ENCODE peak calls at places on chromosomes 13 and 19, in eight cellular contexts. One of them, this sample, is unnamed. For H3K4me1, the result is how much of the 10 kb centered on the place peaks cover.

GRCh38 chr19:35757231-35757748 is 461 bp upstream of the HSPB6 start:
- DNase-seq in ovary: peak
- DNase-seq in stomach: peak
- DNase-seq in body of pancreas: peak
- DNase-seq in transverse colon: peak
- DNase-seq in adrenal gland: peak
- DNase-seq in spleen: peak
- DNase-seq in IMR-90: peak
- DNase-seq in this sample: peak

GRCh38 chr19:18895828-18896341 is at the start of gene CERS1:
- DNase-seq in ovary: no peak
- DNase-seq in stomach: no peak
- DNase-seq in body of pancreas: no peak
- DNase-seq in transverse colon: no peak
- DNase-seq in adrenal gland: no peak
- DNase-seq in spleen: no peak
- DNase-seq in IMR-90: no peak
- DNase-seq in this sample: no peak

GRCh38 chr13:39603424-39603947 is 493 bp upstream of the LHFPL6 start:
- DNase-seq in ovary: peak
- DNase-seq in stomach: no peak
- DNase-seq in body of pancreas: peak
- DNase-seq in transverse colon: peak
- DNase-seq in adrenal gland: peak
- DNase-seq in spleen: no peak
- DNase-seq in IMR-90: peak
- DNase-seq in this sample: peak

GRCh38 chr19:30447276-30447870 is 75.2 kb downstream of the ZNF536 start:
- DNase-seq in ovary: no peak
- DNase-seq in stomach: no peak
- DNase-seq in body of pancreas: no peak
- DNase-seq in transverse colon: no peak
- DNase-seq in adrenal gland: no peak
- DNase-seq in spleen: peak
- DNase-seq in IMR-90: no peak
- DNase-seq in this sample: no peak

GRCh38 chr13:110245421-110245899 is 61.5 kb downstream of the COL4A1 start:
- DNase-seq in ovary: no peak
- DNase-seq in stomach: no peak
- DNase-seq in body of pancreas: no peak
- DNase-seq in transverse colon: no peak
- DNase-seq in adrenal gland: no peak
- DNase-seq in spleen: no peak
- DNase-seq in IMR-90: peak
- DNase-seq in this sample: no peak

GRCh38 chr13:43583331-43583730 is 203.4 kb downstream of the ENOX1 start:
- DNase-seq in ovary: no peak
- DNase-seq in stomach: no peak
- DNase-seq in body of pancreas: no peak
- DNase-seq in transverse colon: no peak
- DNase-seq in adrenal gland: no peak
- DNase-seq in spleen: no peak
- DNase-seq in IMR-90: no peak
- DNase-seq in this sample: no peak

GRCh38 chr19:41597600-41598041 is 21.7 kb downstream of the CEACAM21 start:
- DNase-seq in ovary: peak
- DNase-seq in stomach: peak
- DNase-seq in body of pancreas: peak
- DNase-seq in transverse colon: peak
- DNase-seq in adrenal gland: peak
- DNase-seq in spleen: peak
- DNase-seq in IMR-90: peak
- DNase-seq in this sample: peak

GRCh38 chr19:19382118-19382517 is 23.4 kb upstream of the GATAD2A start:
- DNase-seq in ovary: no peak
- DNase-seq in stomach: no peak
- DNase-seq in body of pancreas: no peak
- DNase-seq in transverse colon: peak
- DNase-seq in adrenal gland: no peak
- DNase-seq in spleen: peak
- DNase-seq in IMR-90: no peak
- DNase-seq in this sample: no peak

GRCh38 chr19:51808333-51808986 is 13.5 kb downstream of the FPR3 start:
- DNase-seq in ovary: no peak
- DNase-seq in stomach: no peak
- DNase-seq in body of pancreas: no peak
- DNase-seq in transverse colon: no peak
- DNase-seq in adrenal gland: no peak
- DNase-seq in spleen: no peak
- DNase-seq in IMR-90: no peak
- DNase-seq in this sample: no peak

GRCh38 chr13:110882228-110882627 is 32.6 kb downstream of the ANKRD10 start:
- DNase-seq in ovary: no peak
- DNase-seq in stomach: no peak
- DNase-seq in body of pancreas: no peak
- DNase-seq in transverse colon: no peak
- DNase-seq in adrenal gland: no peak
- DNase-seq in spleen: no peak
- DNase-seq in IMR-90: no peak
- DNase-seq in this sample: no peak

GRCh38 chr19:39729594-39729993 is 8.2 kb downstream of the CLC start:
- DNase-seq in ovary: no peak
- DNase-seq in stomach: no peak
- DNase-seq in body of pancreas: no peak
- DNase-seq in transverse colon: no peak
- DNase-seq in adrenal gland: no peak
- DNase-seq in spleen: no peak
- DNase-seq in IMR-90: no peak
- DNase-seq in this sample: no peak

GRCh38 chr19:53785196-53785889 is 38.8 kb downstream of the NLRP12 start:
- DNase-seq in ovary: no peak
- DNase-seq in stomach: no peak
- DNase-seq in body of pancreas: no peak
- DNase-seq in transverse colon: no peak
- DNase-seq in adrenal gland: no peak
- DNase-seq in spleen: no peak
- DNase-seq in IMR-90: no peak
- DNase-seq in this sample: no peak

GRCh38 chr13:43792456-43792855 is 5.7 kb upstream of the ENOX1 start:
- DNase-seq in ovary: no peak
- DNase-seq in stomach: no peak
- DNase-seq in body of pancreas: no peak
- DNase-seq in transverse colon: no peak
- DNase-seq in adrenal gland: no peak
- DNase-seq in spleen: no peak
- DNase-seq in IMR-90: no peak
- DNase-seq in this sample: no peak

GRCh38 chr19:30173593-30174356 is 198.4 kb upstream of the ZNF536 start:
- DNase-seq in ovary: no peak
- DNase-seq in stomach: no peak
- DNase-seq in body of pancreas: peak
- DNase-seq in transverse colon: peak
- DNase-seq in adrenal gland: no peak
- DNase-seq in spleen: peak
- DNase-seq in IMR-90: no peak
- DNase-seq in this sample: no peak

GRCh38 chr13:46113596-46113995 is 8.8 kb upstream of the CPB2 start:
- DNase-seq in ovary: no peak
- DNase-seq in stomach: no peak
- DNase-seq in body of pancreas: no peak
- DNase-seq in transverse colon: no peak
- DNase-seq in adrenal gland: no peak
- DNase-seq in spleen: no peak
- DNase-seq in IMR-90: no peak
- DNase-seq in this sample: no peak

GRCh38 chr19:10010247-10010691 is at the start of gene COL5A3:
- DNase-seq in ovary: peak
- DNase-seq in stomach: peak
- DNase-seq in body of pancreas: peak
- DNase-seq in transverse colon: peak
- DNase-seq in adrenal gland: peak
- DNase-seq in spleen: no peak
- DNase-seq in IMR-90: peak
- DNase-seq in this sample: peak

GRCh38 chr19:45569619-45570421 is 14.8 kb downstream of the OPA3 start:
- DNase-seq in ovary: no peak
- DNase-seq in stomach: peak
- DNase-seq in body of pancreas: peak
- DNase-seq in transverse colon: peak
- DNase-seq in adrenal gland: peak
- DNase-seq in spleen: peak
- DNase-seq in IMR-90: no peak
- DNase-seq in this sample: peak

GRCh38 chr13:95485045-95485517 is 67.4 kb upstream of the CLDN10 start:
- DNase-seq in ovary: no peak
- DNase-seq in stomach: no peak
- DNase-seq in body of pancreas: no peak
- DNase-seq in transverse colon: no peak
- DNase-seq in adrenal gland: no peak
- DNase-seq in spleen: no peak
- DNase-seq in IMR-90: peak
- DNase-seq in this sample: no peak

GRCh38 chr19:29489182-29489951 is 36.4 kb upstream of the VSTM2B start:
- DNase-seq in ovary: no peak
- DNase-seq in stomach: no peak
- DNase-seq in body of pancreas: no peak
- DNase-seq in transverse colon: no peak
- DNase-seq in adrenal gland: no peak
- DNase-seq in spleen: no peak
- DNase-seq in IMR-90: no peak
- DNase-seq in this sample: no peak

GRCh38 chr19:11159598-11160001 is 4.0 kb upstream of the SPC24 start:
- DNase-seq in ovary: peak
- DNase-seq in stomach: no peak
- DNase-seq in body of pancreas: no peak
- DNase-seq in transverse colon: no peak
- DNase-seq in adrenal gland: no peak
- DNase-seq in spleen: no peak
- DNase-seq in IMR-90: peak
- DNase-seq in this sample: no peak
- H3K4me1 ChIP-seq in ovary: under half
- H3K4me1 ChIP-seq in stomach: under half
- H3K4me1 ChIP-seq in body of pancreas: under half
- H3K4me1 ChIP-seq in transverse colon: under half
- H3K4me1 ChIP-seq in adrenal gland: under half
- H3K4me1 ChIP-seq in spleen: under half
- H3K4me1 ChIP-seq in IMR-90: under half
- H3K4me1 ChIP-seq in this sample: under half

GRCh38 chr19:17004386-17004785 is 22.2 kb downstream of the CPAMD8 start:
- DNase-seq in ovary: no peak
- DNase-seq in stomach: no peak
- DNase-seq in body of pancreas: no peak
- DNase-seq in transverse colon: no peak
- DNase-seq in adrenal gland: no peak
- DNase-seq in spleen: no peak
- DNase-seq in IMR-90: no peak
- DNase-seq in this sample: no peak
- TF ChIP-seq POLR2A in ovary: no peak
- TF ChIP-seq POLR2A in stomach: no peak
- TF ChIP-seq POLR2A in body of pancreas: no peak
- TF ChIP-seq POLR2A in transverse colon: no peak
- TF ChIP-seq POLR2A in adrenal gland: no peak
- TF ChIP-seq POLR2A in spleen: no peak
- TF ChIP-seq POLR2A in IMR-90: no peak
- TF ChIP-seq POLR2A in this sample: no peak

DNA sequence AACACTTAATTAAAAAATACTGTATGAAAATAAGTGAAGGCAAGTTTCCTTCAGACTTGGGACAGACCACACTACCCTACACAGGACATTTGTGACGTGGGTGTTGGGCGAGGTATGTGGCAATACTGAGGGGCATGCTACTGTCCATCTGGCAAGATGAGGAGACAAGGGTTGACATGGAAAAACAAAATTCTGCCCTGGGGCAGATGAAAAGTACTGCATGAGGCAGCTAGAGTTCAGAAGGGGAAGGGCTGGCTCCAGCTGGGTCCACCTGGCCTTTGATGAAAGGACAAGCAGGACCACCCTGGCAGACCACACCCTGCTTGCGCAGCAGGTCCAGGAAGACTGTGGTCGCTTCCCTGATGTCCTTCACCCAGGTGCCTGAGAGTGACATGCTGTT is 43.2 kb downstream of the LATS2 start:
- DNase-seq in ovary: no peak
- DNase-seq in stomach: no peak
- DNase-seq in body of pancreas: no peak
- DNase-seq in transverse colon: no peak
- DNase-seq in adrenal gland: no peak
- DNase-seq in spleen: no peak
- DNase-seq in IMR-90: no peak
- DNase-seq in this sample: no peak
- H3K4me1 ChIP-seq in ovary: under half
- H3K4me1 ChIP-seq in stomach: half or more
- H3K4me1 ChIP-seq in body of pancreas: half or more
- H3K4me1 ChIP-seq in transverse colon: under half
- H3K4me1 ChIP-seq in adrenal gland: under half
- H3K4me1 ChIP-seq in spleen: under half
- H3K4me1 ChIP-seq in IMR-90: under half
- H3K4me1 ChIP-seq in this sample: under half

GRCh38 chr13:32254416-32254815 is 60.7 kb downstream of the ZAR1L start:
- DNase-seq in ovary: no peak
- DNase-seq in stomach: no peak
- DNase-seq in body of pancreas: no peak
- DNase-seq in transverse colon: no peak
- DNase-seq in adrenal gland: no peak
- DNase-seq in spleen: no peak
- DNase-seq in IMR-90: no peak
- DNase-seq in this sample: no peak

GRCh38 chr13:32252812-32253440 is 62.2 kb downstream of the ZAR1L start:
- DNase-seq in ovary: no peak
- DNase-seq in stomach: no peak
- DNase-seq in body of pancreas: no peak
- DNase-seq in transverse colon: no peak
- DNase-seq in adrenal gland: no peak
- DNase-seq in spleen: no peak
- DNase-seq in IMR-90: no peak
- DNase-seq in this sample: no peak

GRCh38 chr13:32254916-32255743 is 60.0 kb downstream of the ZAR1L start:
- DNase-seq in ovary: no peak
- DNase-seq in stomach: no peak
- DNase-seq in body of pancreas: no peak
- DNase-seq in transverse colon: no peak
- DNase-seq in adrenal gland: no peak
- DNase-seq in spleen: no peak
- DNase-seq in IMR-90: no peak
- DNase-seq in this sample: no peak

GRCh38 chr13:32255744-32256120 is 59.4 kb downstream of the ZAR1L start:
- DNase-seq in ovary: no peak
- DNase-seq in stomach: no peak
- DNase-seq in body of pancreas: no peak
- DNase-seq in transverse colon: no peak
- DNase-seq in adrenal gland: no peak
- DNase-seq in spleen: no peak
- DNase-seq in IMR-90: peak
- DNase-seq in this sample: no peak

DNA sequence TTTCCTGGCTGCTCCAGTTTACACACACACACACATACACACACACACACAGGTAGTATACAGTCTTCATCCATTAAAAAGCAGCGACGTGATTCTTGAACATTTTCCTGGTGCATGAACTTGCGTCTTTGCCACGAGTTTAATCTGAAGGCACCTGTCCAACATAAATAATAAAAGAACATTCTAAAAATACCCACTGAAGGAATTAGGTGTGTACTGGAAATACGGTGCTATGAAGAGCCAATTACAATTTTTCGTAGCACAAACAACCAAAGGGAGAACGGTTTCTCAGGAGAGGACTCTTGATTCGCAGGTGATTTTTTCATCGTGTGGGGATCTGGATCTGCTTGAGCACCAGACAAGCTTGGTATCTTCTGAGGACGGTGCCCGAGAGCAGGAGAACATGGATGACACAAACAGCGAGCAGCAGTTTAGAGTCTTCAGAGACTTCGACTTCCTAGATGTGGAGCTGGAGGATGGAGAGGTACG is 61.2 kb downstream of the ZAR1L start:
- DNase-seq in ovary: no peak
- DNase-seq in stomach: peak
- DNase-seq in body of pancreas: peak
- DNase-seq in transverse colon: no peak
- DNase-seq in adrenal gland: no peak
- DNase-seq in spleen: no peak
- DNase-seq in IMR-90: no peak
- DNase-seq in this sample: no peak
- TF ChIP-seq POLR2A in ovary: no peak
- TF ChIP-seq POLR2A in stomach: no peak
- TF ChIP-seq POLR2A in body of pancreas: no peak
- TF ChIP-seq POLR2A in transverse colon: no peak
- TF ChIP-seq POLR2A in adrenal gland: no peak
- TF ChIP-seq POLR2A in spleen: no peak
- TF ChIP-seq POLR2A in IMR-90: no peak
- TF ChIP-seq POLR2A in this sample: no peak